ENCODE peak calls at places on chromosomes 5 and 9, in four cellular contexts. W is hepatocyte, O is body of pancreas, A is stomach. G is an unnamed sample.

GRCh38 chr9:109118802-109119438 is 827 bp downstream of the TMEM245 start:
- DNase-seq in A (no peak), O (no peak), W (peak), G (peak)

GRCh38 chr5:76641514-76642120 is 18.4 kb upstream of the F2RL2 start:
- DNase-seq in W (peak), O (peak), A (peak), G (peak)

GRCh38 chr5:113179156-113179555 is 202.6 kb downstream of the DCP2 start:
- DNase-seq in A (no peak), O (no peak), W (no peak), G (no peak)

GRCh38 chr5:9370256-9370655 is 175.6 kb downstream of the SEMA5A start:
- DNase-seq in W (no peak), A (no peak), O (no peak), G (no peak)

GRCh38 chr5:116374434-116374852 is 200.2 kb downstream of the SEMA6A start:
- DNase-seq in W (no peak), O (no peak), A (no peak), G (no peak)

GRCh38 chr5:112742424-112742823 is 4.7 kb downstream of the APC start:
- DNase-seq in A (no peak), W (no peak), O (no peak), G (no peak)

GRCh38 chr5:25033658-25034057 is 388.9 kb upstream of the CDH10 start:
- DNase-seq in A (no peak), W (no peak), O (no peak), G (no peak)

GRCh38 chr5:150641006-150641570 is 628 bp downstream of the SYNPO start:
- DNase-seq in A (no peak), W (no peak), O (no peak), G (no peak)

GRCh38 chr5:93359296-93359957 is 221.6 kb downstream of the NR2F1-AS1 start:
- DNase-seq in A (no peak), W (peak), O (peak), G (no peak)

DNA sequence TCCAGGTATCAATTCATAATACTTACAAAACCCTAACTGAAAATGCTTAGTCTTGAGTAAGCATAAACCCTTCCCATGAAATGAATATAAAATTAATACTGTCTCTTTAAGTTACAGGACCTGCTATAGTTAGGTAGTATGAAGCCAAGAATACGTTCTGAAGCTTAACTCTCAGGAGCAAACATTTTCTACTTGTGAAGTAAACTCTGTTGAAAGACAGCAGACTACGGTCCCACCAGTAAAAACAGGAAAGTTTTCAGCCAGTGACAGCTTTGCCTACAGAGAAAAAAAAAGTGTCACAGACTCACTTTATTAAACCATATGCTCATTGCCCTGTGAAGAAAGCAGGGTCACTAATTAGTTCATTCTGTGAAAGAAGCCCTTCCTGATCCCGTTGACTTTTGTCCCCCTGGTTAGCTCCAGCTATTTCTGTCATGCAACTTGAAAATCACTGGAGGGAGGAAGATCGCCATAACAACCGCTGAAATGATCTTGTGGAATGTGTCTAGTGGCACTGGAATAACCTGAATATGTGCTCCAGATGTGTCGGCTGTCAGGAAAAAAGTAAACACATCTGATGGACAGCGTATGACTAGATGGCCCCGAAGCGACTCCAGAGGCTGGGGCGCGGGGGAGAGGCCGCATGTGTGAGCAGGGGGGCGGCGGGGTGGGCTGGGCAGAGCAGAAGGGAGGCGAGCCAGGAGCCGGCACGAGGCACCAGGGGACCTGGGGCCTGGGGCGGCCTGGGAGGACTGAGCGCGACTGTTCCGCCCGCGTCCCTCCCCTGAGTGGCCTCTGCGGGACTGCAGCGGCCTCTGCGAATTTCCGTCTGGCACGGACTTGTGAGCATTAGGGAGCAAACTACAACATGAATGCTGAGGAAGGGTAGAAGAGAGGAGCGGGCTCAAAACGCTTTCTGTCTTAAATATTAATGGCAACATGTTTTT is 41.9 kb downstream of the BNC2 start:
- DNase-seq in W (peak), O (peak), A (no peak), G (no peak)
- H3K4me3 ChIP-seq in W (no peak), O (no peak), A (peak), G (no peak)

GRCh38 chr9:92635760-92636159 is 34.2 kb downstream of the IPPK start:
- DNase-seq in A (peak), W (no peak), O (no peak), G (no peak)

GRCh38 chr9:92637331-92637730 is 32.6 kb downstream of the IPPK start:
- DNase-seq in A (peak), O (no peak), W (no peak), G (no peak)

GRCh38 chr9:92634712-92635605 is 35.0 kb downstream of the IPPK start:
- DNase-seq in A (peak), O (peak), W (peak), G (peak)

GRCh38 chr9:92637886-92638620 is 31.9 kb downstream of the IPPK start:
- DNase-seq in A (peak), W (no peak), O (no peak), G (no peak)

DNA sequence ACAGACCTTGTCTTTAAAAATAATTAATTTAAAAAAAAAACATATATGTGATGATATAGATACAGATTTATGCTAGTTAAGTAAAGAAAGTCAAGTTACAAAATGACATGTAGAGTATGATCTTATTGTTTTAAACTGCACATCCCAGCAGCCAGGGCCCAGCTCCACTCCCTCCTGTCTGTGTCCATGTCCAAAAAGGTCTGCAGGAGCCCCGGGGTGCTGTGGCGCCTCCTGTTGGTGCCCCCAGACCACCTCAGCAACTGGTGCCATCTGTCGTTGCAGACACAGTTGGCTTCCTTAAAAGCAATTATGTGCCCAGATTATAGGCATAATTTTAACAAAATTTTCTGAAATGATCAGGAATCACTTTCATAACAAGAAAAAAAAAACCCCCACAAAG is 33.3 kb downstream of the IPPK start:
- DNase-seq in W (no peak), A (no peak), O (no peak), G (no peak)
- TF ChIP-seq CTCF in W (no peak), A (no peak), O (no peak), G (no peak)

GRCh38 chr5:56588636-56589485 is 226.5 kb upstream of the MAP3K1 start:
- DNase-seq in W (no peak), O (no peak), A (peak), G (no peak)
- H3K4me3 ChIP-seq in W (no peak), O (no peak), A (no peak), G (no peak)

GRCh38 chr9:134647359-134648115 is 5.9 kb downstream of the COL5A1 start:
- DNase-seq in W (no peak), O (no peak), A (no peak), G (no peak)
- TF ChIP-seq CTCF in W (no peak), O (no peak), A (no peak), G (no peak)